ENCODE peak calls at places on chromosome 21, in ten cellular contexts. U, I, O, D, T, J, H, B, A and Q are unnamed samples.

GRCh38 chr21:28731700-28732321 is 260.9 kb downstream of the LTN1 start:
- DNase-seq in J (no peak), A (no peak), B (no peak), I (no peak), H (no peak), T (no peak), D (peak), O (no peak), U (no peak), Q (no peak)

GRCh38 chr21:37684577-37684976 is 231.7 kb downstream of the KCNJ6 start:
- DNase-seq in H (no peak), J (no peak), B (no peak), I (no peak), A (no peak), T (no peak), D (no peak), U (no peak), O (no peak), Q (no peak)

GRCh38 chr21:37550618-37551405 is 184.2 kb downstream of the DYRK1A start:
- DNase-seq in O (no peak), A (no peak), U (no peak), D (no peak), H (no peak), B (no peak), I (no peak), J (no peak), T (no peak), Q (no peak)

GRCh38 chr21:33550772-33551660 is 8.2 kb downstream of the SON start:
- DNase-seq in A (no peak), U (no peak), O (no peak), D (no peak), J (no peak), I (no peak), H (no peak), B (no peak), T (no peak), Q (no peak)

GRCh38 chr21:38250991-38251418 is 5.8 kb upstream of the KCNJ15 start:
- DNase-seq in D (no peak), B (no peak), I (no peak), H (no peak), J (no peak), O (no peak), U (no peak), T (no peak), A (no peak), Q (no peak)

GRCh38 chr21:25568230-25568629 is 39.1 kb downstream of the MRPL39 start:
- DNase-seq in J (no peak), U (no peak), T (peak), I (no peak), D (peak), A (peak), H (no peak), B (no peak), O (peak), Q (no peak)

GRCh38 chr21:15560383-15561056 is 169.3 kb upstream of the USP25 start:
- DNase-seq in O (no peak), I (peak), J (no peak), U (no peak), B (no peak), H (no peak), T (peak), D (no peak), A (peak), Q (no peak)

GRCh38 chr21:34715518-34715917 is 46.7 kb downstream of the CLIC6 start:
- DNase-seq in U (no peak), O (no peak), B (no peak), A (no peak), I (no peak), J (no peak), D (no peak), T (no peak), H (no peak), Q (no peak)

GRCh38 chr21:35203093-35204021 is 154.3 kb upstream of the RUNX1 start:
- DNase-seq in I (no peak), J (no peak), A (peak), U (no peak), T (peak), H (peak), B (no peak), O (peak), D (no peak), Q (no peak)

GRCh38 chr21:15159382-15160020 is 94.7 kb upstream of the NRIP1 start:
- DNase-seq in J (no peak), I (no peak), U (no peak), B (no peak), H (no peak), T (no peak), D (no peak), O (peak), A (peak), Q (no peak)

GRCh38 chr21:24014381-24014780 is 1592.9 kb downstream of the MRPL39 start:
- DNase-seq in O (no peak), D (no peak), U (no peak), I (no peak), H (no peak), J (no peak), A (peak), T (peak), B (no peak), Q (no peak)

GRCh38 chr21:39388038-39388810 is 39.3 kb upstream of the HMGN1 start:
- DNase-seq in I (peak), B (peak), A (peak), D (peak), U (peak), J (peak), T (peak), O (peak), H (no peak), Q (peak)
- TF ChIP-seq CTCF in I (peak), B (peak), A (peak), D (peak), U (peak), J (peak), T (peak), O (peak), H (peak), Q (peak)

GRCh38 chr21:44753357-44753756 is 42.0 kb upstream of the TSPEAR start:
- DNase-seq in B (no peak), T (no peak), H (no peak), O (no peak), J (no peak), I (no peak), D (no peak), U (peak), A (no peak), Q (no peak)

GRCh38 chr21:44751186-44751798 is 39.9 kb upstream of the TSPEAR start:
- DNase-seq in B (no peak), J (no peak), T (no peak), I (no peak), D (no peak), H (no peak), U (peak), O (no peak), A (no peak), Q (no peak)

GRCh38 chr21:44751799-44752636 is 40.6 kb upstream of the TSPEAR start:
- DNase-seq in H (no peak), D (no peak), I (no peak), U (peak), O (no peak), B (no peak), J (no peak), A (no peak), T (no peak), Q (no peak)

GRCh38 chr21:44750675-44751025 is 39.3 kb upstream of the TSPEAR start:
- DNase-seq in O (no peak), T (no peak), U (no peak), J (no peak), D (no peak), B (no peak), A (no peak), I (no peak), H (no peak), Q (no peak)

DNA sequence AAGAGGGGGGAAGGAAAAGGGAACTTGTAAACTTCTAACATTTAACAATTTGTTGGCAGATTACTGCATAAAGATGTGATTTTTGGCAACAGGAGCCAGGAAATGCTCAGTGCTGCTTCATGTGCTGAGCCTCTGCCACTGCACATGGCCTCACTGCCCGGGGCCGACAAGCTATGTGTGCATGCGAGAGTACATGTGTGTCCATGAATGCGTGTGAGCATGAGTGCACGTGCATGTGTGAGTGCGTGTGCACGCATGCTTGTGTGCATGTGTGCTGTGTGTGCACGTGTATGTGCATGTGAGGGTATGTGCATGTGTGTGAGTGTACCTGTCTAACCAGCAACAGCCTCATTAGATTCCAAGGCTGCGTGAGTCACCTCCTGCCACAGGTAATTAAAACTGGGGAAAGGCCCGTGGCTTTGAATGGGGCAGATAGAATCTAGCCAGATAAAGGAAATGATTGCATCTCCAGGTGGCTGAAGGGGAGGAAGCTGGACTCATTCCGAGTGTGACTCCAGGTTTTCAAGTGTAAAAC is 41.4 kb upstream of the TSPEAR start:
- DNase-seq in D (no peak), O (no peak), U (no peak), T (peak), H (no peak), B (no peak), A (peak), I (peak), J (no peak), Q (no peak)
- TF ChIP-seq CTCF in D (peak), O (no peak), U (no peak), T (peak), H (no peak), B (no peak), A (peak), I (peak), J (peak), Q (no peak)

GRCh38 chr21:43353282-43354010 is 73.5 kb downstream of the SIK1 start:
- DNase-seq in B (no peak), D (no peak), O (no peak), A (no peak), J (no peak), T (no peak), I (no peak), H (no peak), U (no peak), Q (no peak)

GRCh38 chr21:43354666-43355065 is 72.3 kb downstream of the SIK1 start:
- DNase-seq in U (no peak), A (no peak), O (no peak), D (no peak), T (no peak), H (no peak), J (no peak), I (no peak), B (no peak), Q (no peak)

GRCh38 chr21:43355925-43356289 is 71.0 kb downstream of the SIK1 start:
- DNase-seq in H (no peak), D (no peak), B (no peak), I (no peak), J (no peak), T (no peak), A (no peak), O (no peak), U (peak), Q (no peak)

GRCh38 chr21:43354016-43354420 is 72.9 kb downstream of the SIK1 start:
- DNase-seq in I (no peak), U (no peak), H (no peak), A (no peak), T (no peak), B (no peak), J (no peak), O (no peak), D (no peak), Q (no peak)

DNA sequence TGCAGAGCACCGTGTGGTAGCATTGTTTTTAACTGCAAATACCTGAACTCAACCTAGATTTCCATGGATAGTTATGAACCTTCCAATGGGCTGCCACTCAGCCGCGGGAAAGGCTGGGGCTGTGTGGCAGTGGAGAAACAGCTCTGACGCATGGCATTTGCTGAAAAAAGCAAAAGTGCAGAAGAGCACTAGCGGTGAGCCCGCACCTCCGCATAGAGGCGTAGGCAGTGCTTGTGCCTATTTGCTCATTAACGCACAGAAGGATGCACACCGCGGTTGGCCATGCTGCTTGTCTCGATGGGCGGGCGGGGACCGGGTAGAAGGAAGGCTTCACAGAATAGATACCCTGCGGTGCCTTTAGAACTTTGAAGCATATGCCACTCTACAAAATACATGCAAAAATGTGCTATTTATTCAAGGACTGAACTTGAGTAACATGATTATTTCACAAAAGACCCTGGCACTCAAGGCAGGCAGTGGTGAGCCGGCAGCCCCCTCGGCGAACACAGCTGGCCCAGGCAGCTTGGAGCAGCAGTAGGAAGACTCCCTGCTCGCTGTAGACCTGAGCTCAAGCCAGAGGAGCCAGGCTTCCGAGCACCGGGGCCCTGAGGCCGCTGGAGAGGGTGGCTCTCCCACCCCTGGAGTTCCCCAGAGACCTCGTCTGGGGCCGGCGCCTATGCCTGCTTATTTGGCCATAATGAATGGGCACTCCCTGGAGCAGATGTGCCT is 71.6 kb downstream of the SIK1 start:
- DNase-seq in D (no peak), T (no peak), O (no peak), U (peak), A (no peak), J (no peak), H (no peak), B (no peak), I (no peak), Q (no peak)
- TF ChIP-seq CTCF in D (no peak), T (no peak), O (no peak), U (no peak), A (no peak), J (no peak), H (no peak), B (no peak), I (no peak), Q (no peak)

GRCh38 chr21:31559368-31560119 is 99.9 kb upstream of the SOD1 start:
- DNase-seq in T (peak), O (peak), I (peak), J (peak), H (peak), D (peak), A (peak), U (peak), B (peak), Q (peak)
- TF ChIP-seq CTCF in T (no peak), O (no peak), I (no peak), J (no peak), H (no peak), D (no peak), A (no peak), U (no peak), B (no peak), Q (no peak)

GRCh38 chr21:46552865-46553379 is 52.0 kb downstream of the S100B start:
- DNase-seq in J (no peak), T (no peak), D (no peak), A (no peak), I (no peak), U (no peak), H (no peak), B (no peak), O (no peak), Q (no peak)

GRCh38 chr21:46550511-46550941 is 54.4 kb downstream of the S100B start:
- DNase-seq in J (peak), A (no peak), O (no peak), H (no peak), T (no peak), U (no peak), D (no peak), I (no peak), B (peak), Q (no peak)

GRCh38 chr21:46552274-46552673 is 52.6 kb downstream of the S100B start:
- DNase-seq in B (no peak), T (no peak), A (no peak), H (no peak), D (no peak), J (no peak), U (no peak), I (no peak), O (no peak), Q (no peak)

GRCh38 chr21:46549650-46550049 is 55.2 kb downstream of the S100B start:
- DNase-seq in B (no peak), A (no peak), H (no peak), U (no peak), O (no peak), D (no peak), T (no peak), I (no peak), J (no peak), Q (no peak)

DNA sequence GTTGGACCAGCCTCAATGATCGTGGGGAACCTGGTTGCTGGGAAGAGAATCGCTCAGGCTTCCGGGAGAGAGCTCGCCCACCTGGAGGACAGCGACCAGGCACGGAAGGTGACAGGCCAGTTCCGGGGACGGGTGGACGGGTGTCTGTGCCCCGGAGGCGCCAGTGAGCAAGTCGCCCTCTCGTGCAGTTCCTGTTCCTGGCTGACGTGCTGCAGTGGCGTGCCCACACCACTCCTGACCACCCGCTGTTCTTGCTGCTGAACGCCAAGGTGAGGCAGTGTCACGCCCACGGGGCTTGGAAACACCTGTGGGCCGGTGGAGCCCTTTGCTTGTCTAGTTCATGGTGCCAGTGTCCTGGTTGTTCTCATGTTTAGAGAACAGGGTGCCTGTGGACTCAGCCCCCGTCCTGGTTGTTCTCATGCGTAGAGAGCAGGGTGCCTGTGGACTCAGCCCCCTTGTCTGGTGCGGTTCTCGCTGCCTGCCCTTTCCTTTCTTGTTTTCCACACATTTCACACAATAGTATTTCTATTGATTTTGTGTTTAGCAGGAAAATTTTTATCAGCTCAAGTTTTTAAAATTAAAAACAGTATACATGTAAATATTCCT is 53.1 kb downstream of the S100B start:
- DNase-seq in U (peak), T (no peak), A (no peak), D (no peak), I (no peak), H (no peak), B (peak), J (peak), O (no peak), Q (no peak)
- TF ChIP-seq CTCF in U (no peak), T (no peak), A (no peak), D (no peak), I (no peak), H (no peak), B (no peak), J (peak), O (no peak), Q (no peak)